ENCODE peak calls at places on chromosomes 7 and 10, in nine cellular contexts. One of them, this sample, is unnamed.

GRCh38 chr7:98619450-98620321 is 2.6 kb downstream of the NPTX2 start:
- DNase-seq in SK-N-SH: peak; percentile 33
- DNase-seq in K562: no peak
- DNase-seq in stomach: peak; percentile 40
- DNase-seq in ovary: no peak
- DNase-seq in H1: no peak
- DNase-seq in upper lobe of left lung: peak; percentile 61
- DNase-seq in sigmoid colon: no peak
- DNase-seq in tibial nerve: no peak
- DNase-seq in this sample: no peak

GRCh38 chr10:18906636-18907035 is 142.0 kb upstream of the MALRD1 start:
- DNase-seq in SK-N-SH: no peak
- DNase-seq in K562: no peak
- DNase-seq in stomach: no peak
- DNase-seq in ovary: no peak
- DNase-seq in H1: no peak
- DNase-seq in upper lobe of left lung: no peak
- DNase-seq in sigmoid colon: no peak
- DNase-seq in tibial nerve: no peak
- DNase-seq in this sample: no peak

GRCh38 chr10:121862042-121862441 is 65.8 kb downstream of the ATE1 start:
- DNase-seq in SK-N-SH: no peak
- DNase-seq in K562: no peak
- DNase-seq in stomach: no peak
- DNase-seq in ovary: no peak
- DNase-seq in H1: no peak
- DNase-seq in upper lobe of left lung: no peak
- DNase-seq in sigmoid colon: no peak
- DNase-seq in tibial nerve: no peak
- DNase-seq in this sample: no peak

GRCh38 chr7:11492307-11492706 is 339.7 kb downstream of the THSD7A start:
- DNase-seq in SK-N-SH: no peak
- DNase-seq in K562: no peak
- DNase-seq in stomach: no peak
- DNase-seq in ovary: no peak
- DNase-seq in H1: no peak
- DNase-seq in upper lobe of left lung: no peak
- DNase-seq in sigmoid colon: no peak
- DNase-seq in tibial nerve: no peak
- DNase-seq in this sample: no peak

GRCh38 chr10:44962870-44963738 is 3.5 kb downstream of the RASSF4 start:
- DNase-seq in SK-N-SH: no peak
- DNase-seq in K562: no peak
- DNase-seq in stomach: no peak
- DNase-seq in ovary: no peak
- DNase-seq in H1: no peak
- DNase-seq in upper lobe of left lung: no peak
- DNase-seq in sigmoid colon: peak; percentile 67
- DNase-seq in tibial nerve: no peak
- DNase-seq in this sample: no peak

GRCh38 chr7:4641667-4642467 is 40.2 kb upstream of the FOXK1 start:
- DNase-seq in SK-N-SH: peak; percentile 100
- DNase-seq in K562: peak; percentile 98
- DNase-seq in stomach: peak; percentile 97
- DNase-seq in ovary: peak; percentile 96
- DNase-seq in H1: peak; percentile 80
- DNase-seq in upper lobe of left lung: peak; percentile 100
- DNase-seq in sigmoid colon: peak; percentile 98
- DNase-seq in tibial nerve: peak; percentile 91
- DNase-seq in this sample: peak; percentile 96

GRCh38 chr7:129502708-129503685 is 666 bp downstream of the SMKR1 start:
- DNase-seq in SK-N-SH: peak; percentile 90
- DNase-seq in K562: no peak
- DNase-seq in stomach: peak; percentile 25
- DNase-seq in ovary: no peak
- DNase-seq in H1: no peak
- DNase-seq in upper lobe of left lung: no peak
- DNase-seq in sigmoid colon: no peak
- DNase-seq in tibial nerve: no peak
- DNase-seq in this sample: no peak

GRCh38 chr7:93958216-93958615 is 36.7 kb downstream of the GNG11 start:
- DNase-seq in SK-N-SH: no peak
- DNase-seq in K562: no peak
- DNase-seq in stomach: no peak
- DNase-seq in ovary: no peak
- DNase-seq in H1: no peak
- DNase-seq in upper lobe of left lung: no peak
- DNase-seq in sigmoid colon: no peak
- DNase-seq in tibial nerve: no peak
- DNase-seq in this sample: no peak

GRCh38 chr10:47123889-47124288 is 176.1 kb upstream of the GDF10 start:
- DNase-seq in SK-N-SH: no peak
- DNase-seq in K562: no peak
- DNase-seq in stomach: no peak
- DNase-seq in ovary: no peak
- DNase-seq in H1: no peak
- DNase-seq in upper lobe of left lung: no peak
- DNase-seq in sigmoid colon: no peak
- DNase-seq in tibial nerve: no peak
- DNase-seq in this sample: no peak

GRCh38 chr10:103882285-103883007 is 27.1 kb upstream of the SH3PXD2A start:
- DNase-seq in SK-N-SH: peak; percentile 27
- DNase-seq in K562: no peak
- DNase-seq in stomach: no peak
- DNase-seq in ovary: no peak
- DNase-seq in H1: no peak
- DNase-seq in upper lobe of left lung: peak; percentile 40
- DNase-seq in sigmoid colon: no peak
- DNase-seq in tibial nerve: no peak
- DNase-seq in this sample: no peak

GRCh38 chr10:103884681-103885139 is 29.3 kb upstream of the SH3PXD2A start:
- DNase-seq in SK-N-SH: peak; percentile 68
- DNase-seq in K562: peak; percentile 59
- DNase-seq in stomach: no peak
- DNase-seq in ovary: peak; percentile 65
- DNase-seq in H1: no peak
- DNase-seq in upper lobe of left lung: no peak
- DNase-seq in sigmoid colon: no peak
- DNase-seq in tibial nerve: no peak
- DNase-seq in this sample: no peak

GRCh38 chr10:103879409-103879808 is 24.0 kb upstream of the SH3PXD2A start:
- DNase-seq in SK-N-SH: no peak
- DNase-seq in K562: no peak
- DNase-seq in stomach: no peak
- DNase-seq in ovary: no peak
- DNase-seq in H1: no peak
- DNase-seq in upper lobe of left lung: peak; percentile 43
- DNase-seq in sigmoid colon: no peak
- DNase-seq in tibial nerve: no peak
- DNase-seq in this sample: no peak

GRCh38 chr10:103879831-103880230 is 24.5 kb upstream of the SH3PXD2A start:
- DNase-seq in SK-N-SH: no peak
- DNase-seq in K562: no peak
- DNase-seq in stomach: no peak
- DNase-seq in ovary: no peak
- DNase-seq in H1: no peak
- DNase-seq in upper lobe of left lung: peak; percentile 61
- DNase-seq in sigmoid colon: no peak
- DNase-seq in tibial nerve: no peak
- DNase-seq in this sample: no peak

DNA sequence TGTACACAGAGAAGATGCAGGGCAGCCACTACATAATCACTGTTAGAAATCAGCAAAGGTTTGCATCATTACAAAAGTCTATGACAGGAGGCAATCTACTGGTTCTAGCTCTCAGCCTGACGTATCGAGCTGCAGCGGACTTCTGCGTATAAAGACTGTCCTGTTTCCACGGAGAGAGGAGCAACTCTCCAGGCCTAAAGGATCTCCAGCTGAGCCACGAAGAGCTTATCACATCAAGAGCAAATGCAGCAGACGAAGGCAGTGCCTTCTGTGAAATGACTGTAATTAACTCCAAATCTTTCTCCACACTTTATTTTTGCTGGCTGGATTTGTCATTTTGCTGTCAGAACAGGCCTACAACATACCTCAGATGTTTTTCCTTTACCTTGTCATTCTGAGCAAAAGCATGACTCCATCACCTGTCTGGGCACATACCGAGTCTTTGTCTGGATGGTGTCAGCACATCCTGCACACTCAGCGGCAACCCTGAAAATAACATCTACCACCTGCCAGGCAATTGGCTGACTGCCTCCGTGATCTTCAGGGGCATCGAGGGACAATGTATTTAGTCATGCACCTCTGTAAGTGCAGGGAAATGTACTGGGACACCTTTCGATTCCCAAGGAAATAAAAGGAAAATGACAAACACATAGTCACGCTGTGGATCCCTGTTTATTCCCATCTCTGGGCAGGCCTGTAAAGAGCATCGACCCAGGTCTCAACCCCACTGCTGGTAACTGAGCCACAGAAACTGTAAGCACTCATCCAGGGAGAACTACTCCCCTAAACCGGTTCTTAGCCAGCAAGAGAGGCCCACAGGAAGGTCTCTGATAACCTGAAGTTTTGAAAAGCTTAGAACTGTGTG is 26.3 kb upstream of the SH3PXD2A start:
- DNase-seq in SK-N-SH: no peak
- DNase-seq in K562: no peak
- DNase-seq in stomach: no peak
- DNase-seq in ovary: no peak
- DNase-seq in H1: no peak
- DNase-seq in upper lobe of left lung: no peak
- DNase-seq in sigmoid colon: no peak
- DNase-seq in tibial nerve: no peak
- DNase-seq in this sample: no peak
- H3K36me3 ChIP-seq in SK-N-SH: peaks cover 26% of the 10 kb centered on the region
- H3K36me3 ChIP-seq in K562: peaks cover 2% of the 10 kb centered on the region
- H3K36me3 ChIP-seq in stomach: peaks cover 36% of the 10 kb centered on the region
- H3K36me3 ChIP-seq in ovary: no peaks in the 10 kb centered on the region
- H3K36me3 ChIP-seq in H1: no peaks in the 10 kb centered on the region
- H3K36me3 ChIP-seq in upper lobe of left lung: peaks cover 59% of the 10 kb centered on the region
- H3K36me3 ChIP-seq in sigmoid colon: peaks cover 19% of the 10 kb centered on the region
- H3K36me3 ChIP-seq in tibial nerve: peaks cover 73% of the 10 kb centered on the region
- H3K36me3 ChIP-seq in this sample: peaks cover 36% of the 10 kb centered on the region

GRCh38 chr10:77393411-77393810 is 244.2 kb downstream of the KCNMA1 start:
- DNase-seq in SK-N-SH: no peak
- DNase-seq in K562: no peak
- DNase-seq in stomach: no peak
- DNase-seq in ovary: no peak
- DNase-seq in H1: no peak
- DNase-seq in upper lobe of left lung: no peak
- DNase-seq in sigmoid colon: no peak
- DNase-seq in tibial nerve: no peak
- DNase-seq in this sample: no peak

GRCh38 chr10:77393821-77394501 is 243.6 kb downstream of the KCNMA1 start:
- DNase-seq in SK-N-SH: no peak
- DNase-seq in K562: no peak
- DNase-seq in stomach: no peak
- DNase-seq in ovary: no peak
- DNase-seq in H1: no peak
- DNase-seq in upper lobe of left lung: peak; percentile 50
- DNase-seq in sigmoid colon: no peak
- DNase-seq in tibial nerve: no peak
- DNase-seq in this sample: no peak

GRCh38 chr10:77392851-77393250 is 244.8 kb downstream of the KCNMA1 start:
- DNase-seq in SK-N-SH: no peak
- DNase-seq in K562: no peak
- DNase-seq in stomach: no peak
- DNase-seq in ovary: no peak
- DNase-seq in H1: no peak
- DNase-seq in upper lobe of left lung: no peak
- DNase-seq in sigmoid colon: no peak
- DNase-seq in tibial nerve: no peak
- DNase-seq in this sample: no peak

GRCh38 chr10:77391605-77392235 is 245.9 kb downstream of the KCNMA1 start:
- DNase-seq in SK-N-SH: peak; percentile 66
- DNase-seq in K562: peak; percentile 80
- DNase-seq in stomach: peak; percentile 78
- DNase-seq in ovary: peak; percentile 75
- DNase-seq in H1: peak; percentile 62
- DNase-seq in upper lobe of left lung: no peak
- DNase-seq in sigmoid colon: peak; percentile 92
- DNase-seq in tibial nerve: peak; percentile 74
- DNase-seq in this sample: peak; percentile 81

GRCh38 chr10:77392236-77392721 is 245.3 kb downstream of the KCNMA1 start:
- DNase-seq in SK-N-SH: no peak
- DNase-seq in K562: no peak
- DNase-seq in stomach: no peak
- DNase-seq in ovary: no peak
- DNase-seq in H1: no peak
- DNase-seq in upper lobe of left lung: no peak
- DNase-seq in sigmoid colon: no peak
- DNase-seq in tibial nerve: no peak
- DNase-seq in this sample: no peak
- H3K4me3 ChIP-seq in SK-N-SH: peak overlapping the region; percentile 39
- H3K4me3 ChIP-seq in K562: no peak overlapping the region
- H3K4me3 ChIP-seq in stomach: no peak overlapping the region
- H3K4me3 ChIP-seq in ovary: no peak overlapping the region
- H3K4me3 ChIP-seq in H1: no peak overlapping the region
- H3K4me3 ChIP-seq in upper lobe of left lung: no peak overlapping the region
- H3K4me3 ChIP-seq in sigmoid colon: no peak overlapping the region
- H3K4me3 ChIP-seq in tibial nerve: no peak overlapping the region
- H3K4me3 ChIP-seq in this sample: no peak overlapping the region

DNA sequence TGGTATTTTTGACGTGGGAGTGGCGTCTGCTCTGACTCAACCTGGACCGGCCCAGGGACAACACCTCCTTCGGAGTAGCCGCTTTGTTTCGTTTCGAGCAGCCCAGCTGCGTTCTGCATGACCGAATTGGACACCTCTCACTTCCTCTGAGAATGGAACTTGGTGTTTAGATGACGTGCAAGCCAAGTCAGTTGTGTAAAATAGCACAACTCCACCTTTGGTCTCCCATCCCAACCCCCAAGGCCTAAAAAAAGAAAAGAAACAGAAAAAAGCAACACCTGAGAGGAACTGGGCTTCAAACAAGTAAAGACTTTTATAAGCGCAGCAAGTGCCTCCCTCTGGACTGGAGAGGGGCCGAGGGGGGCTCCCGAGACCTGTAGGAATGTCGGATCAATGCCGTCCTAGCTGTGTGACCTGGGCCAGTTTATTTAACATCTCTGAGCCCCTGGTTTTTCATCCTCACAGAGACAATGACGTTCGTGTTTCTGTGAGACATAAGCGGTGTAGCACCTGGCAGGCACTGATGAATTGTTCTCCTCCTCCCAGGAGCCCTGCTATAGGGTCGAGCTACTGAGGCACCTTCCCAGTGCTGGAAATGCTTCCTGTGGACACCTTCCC is 52.0 kb upstream of the SMNDC1 start:
- DNase-seq in SK-N-SH: no peak
- DNase-seq in K562: peak; percentile 15
- DNase-seq in stomach: peak; percentile 51
- DNase-seq in ovary: peak; percentile 31
- DNase-seq in H1: no peak
- DNase-seq in upper lobe of left lung: no peak
- DNase-seq in sigmoid colon: no peak
- DNase-seq in tibial nerve: no peak
- DNase-seq in this sample: no peak
- TF ChIP-seq EP300 in SK-N-SH: no peak
- TF ChIP-seq EP300 in K562: no peak
- TF ChIP-seq EP300 in stomach: no peak
- TF ChIP-seq EP300 in ovary: no peak
- TF ChIP-seq EP300 in H1: no peak
- TF ChIP-seq EP300 in upper lobe of left lung: peak; percentile 32
- TF ChIP-seq EP300 in sigmoid colon: no peak
- TF ChIP-seq EP300 in tibial nerve: no peak
- TF ChIP-seq EP300 in this sample: no peak

GRCh38 chr7:92674379-92674778 is 84.2 kb upstream of the FAM133B start:
- DNase-seq in SK-N-SH: no peak
- DNase-seq in K562: no peak
- DNase-seq in stomach: no peak
- DNase-seq in ovary: no peak
- DNase-seq in H1: no peak
- DNase-seq in upper lobe of left lung: no peak
- DNase-seq in sigmoid colon: no peak
- DNase-seq in tibial nerve: no peak
- DNase-seq in this sample: no peak
- H3K36me3 ChIP-seq in SK-N-SH: peaks cover 69% of the 10 kb centered on the region
- H3K36me3 ChIP-seq in K562: peaks cover 29% of the 10 kb centered on the region
- H3K36me3 ChIP-seq in stomach: no peaks in the 10 kb centered on the region
- H3K36me3 ChIP-seq in ovary: no peaks in the 10 kb centered on the region
- H3K36me3 ChIP-seq in H1: no peaks in the 10 kb centered on the region
- H3K36me3 ChIP-seq in upper lobe of left lung: no peaks in the 10 kb centered on the region
- H3K36me3 ChIP-seq in sigmoid colon: no peaks in the 10 kb centered on the region
- H3K36me3 ChIP-seq in tibial nerve: no peaks in the 10 kb centered on the region
- H3K36me3 ChIP-seq in this sample: peaks cover 4% of the 10 kb centered on the region

This sample was measured in suprapubic skin.